ENCODE peak calls at places on chromosomes 3 and 15, in nine cellular contexts. C, E, R, O, T, K, Q, N and S are unnamed samples.

GRCh38 chr3:73341272-73341671 is 279.8 kb downstream of the EBLN2 start:
- DNase-seq in C (no peak), E (no peak), R (no peak), O (no peak), T (no peak), K (no peak), Q (no peak), N (no peak), S (no peak)

GRCh38 chr3:44893097-44893496 is 18.7 kb downstream of the TGM4 start:
- DNase-seq in C (no peak), E (peak), R (no peak), O (no peak), T (no peak), K (peak), Q (no peak), N (peak), S (no peak)

GRCh38 chr3:169984287-169984686 is 17.7 kb downstream of the SEC62 start:
- DNase-seq in C (no peak), E (no peak), R (no peak), O (no peak), T (no peak), K (no peak), Q (no peak), N (no peak), S (no peak)

GRCh38 chr3:186746008-186746407 is 28.8 kb downstream of the KNG1 start:
- DNase-seq in C (peak), E (peak), R (no peak), O (no peak), T (peak), K (peak), Q (no peak), N (peak), S (no peak)

GRCh38 chr3:16719426-16719825 is 114.2 kb upstream of the DAZL start:
- DNase-seq in C (no peak), E (no peak), R (no peak), O (no peak), T (no peak), K (no peak), Q (no peak), N (no peak), S (no peak)

GRCh38 chr15:85406916-85407315 is 26.5 kb downstream of the AKAP13 start:
- DNase-seq in C (no peak), E (peak), R (peak), O (no peak), T (no peak), K (peak), Q (no peak), N (peak), S (no peak)

GRCh38 chr3:172982731-172983364 is 158.2 kb downstream of the SPATA16 start:
- DNase-seq in C (no peak), E (no peak), R (no peak), O (no peak), T (no peak), K (peak), Q (no peak), N (no peak), S (peak)

GRCh38 chr3:124854027-124854426 is 33.1 kb downstream of the ITGB5 start:
- DNase-seq in C (no peak), E (peak), R (peak), O (no peak), T (no peak), K (peak), Q (no peak), N (peak), S (no peak)

GRCh38 chr15:40235201-40235890 is 3.5 kb upstream of the PAK6 start:
- DNase-seq in C (no peak), E (no peak), R (no peak), O (no peak), T (no peak), K (no peak), Q (no peak), N (no peak), S (no peak)

GRCh38 chr15:73575636-73576247 is 57.4 kb downstream of the NPTN start:
- DNase-seq in C (peak), E (peak), R (no peak), O (no peak), T (peak), K (no peak), Q (no peak), N (peak), S (no peak)

GRCh38 chr3:151864423-151865101 is 8.9 kb upstream of the SUCNR1 start:
- DNase-seq in C (peak), E (peak), R (peak), O (no peak), T (no peak), K (peak), Q (no peak), N (peak), S (peak)

GRCh38 chr3:27220166-27220565 is 149.0 kb downstream of the NEK10 start:
- DNase-seq in C (no peak), E (peak), R (no peak), O (no peak), T (no peak), K (peak), Q (no peak), N (peak), S (no peak)

GRCh38 chr3:178393833-178394232 is 142.4 kb upstream of the KCNMB2 start:
- DNase-seq in C (peak), E (peak), R (no peak), O (no peak), T (no peak), K (peak), Q (no peak), N (peak), S (no peak)

GRCh38 chr3:147407495-147408179 is 1.3 kb upstream of the ZIC4 start:
- DNase-seq in C (no peak), E (no peak), R (no peak), O (no peak), T (no peak), K (no peak), Q (no peak), N (no peak), S (no peak)

GRCh38 chr3:177071496-177072156 is 125.7 kb downstream of the TBL1XR1 start:
- DNase-seq in C (no peak), E (no peak), R (no peak), O (no peak), T (no peak), K (peak), Q (no peak), N (no peak), S (no peak)

GRCh38 chr15:35810007-35810406 is 264.0 kb upstream of the DPH6 start:
- DNase-seq in C (no peak), E (no peak), R (no peak), O (no peak), T (peak), K (no peak), Q (no peak), N (no peak), S (no peak)